ENCODE peak calls at places on chromosomes 5 and 9, in five cellular contexts. G is A549, U is GM12878, F is HepG2, C is endothelial cell of umbilical vein. I is an unnamed sample.

GRCh38 chr5:126015244-126016054 is 407.8 kb upstream of the GRAMD2B start:
- DNase-seq in G (no peak), U (no peak), F (no peak), C (peak), I (no peak)

GRCh38 chr5:34626036-34626435 is 30.1 kb upstream of the RAI14 start:
- DNase-seq in G (peak), U (no peak), F (no peak), C (peak), I (no peak)

GRCh38 chr5:119054082-119054481 is 16.8 kb upstream of the DMXL1 start:
- DNase-seq in G (no peak), U (no peak), F (no peak), C (no peak), I (no peak)

GRCh38 chr5:163458778-163459405 is 1.0 kb downstream of the NUDCD2 start:
- DNase-seq in G (no peak), U (no peak), F (no peak), C (peak), I (no peak)

GRCh38 chr5:144187699-144188294 is 17.1 kb downstream of the KCTD16 start:
- DNase-seq in G (peak), U (peak), F (peak), C (peak), I (no peak)

GRCh38 chr9:131668439-131669233 is 71.2 kb downstream of the RAPGEF1 start:
- DNase-seq in G (no peak), U (peak), F (peak), C (peak), I (peak)

GRCh38 chr9:133428579-133429215 is 6.5 kb downstream of the ADAMTS13 start:
- DNase-seq in G (peak), U (no peak), F (peak), C (no peak), I (peak)

GRCh38 chr9:99231708-99232107 is 9.6 kb downstream of the SEC61B start:
- DNase-seq in G (peak), U (peak), F (peak), C (no peak), I (peak)

GRCh38 chr5:40033411-40033810 is 608.6 kb upstream of the DAB2 start:
- DNase-seq in G (no peak), U (peak), F (no peak), C (no peak), I (no peak)

GRCh38 chr9:97633859-97634485 is 351 bp downstream of the NCBP1 start:
- DNase-seq in G (peak), U (no peak), F (peak), C (peak), I (no peak)

GRCh38 chr9:121122450-121123032 is 47.8 kb downstream of the CNTRL start:
- DNase-seq in G (no peak), U (peak), F (no peak), C (peak), I (no peak)

GRCh38 chr9:129839324-129840023 is 4.2 kb downstream of the USP20 start:
- DNase-seq in G (no peak), U (no peak), F (no peak), C (no peak), I (no peak)

GRCh38 chr5:138000102-138000723 is 32.7 kb downstream of the FAM13B start:
- DNase-seq in G (peak), U (no peak), F (peak), C (peak), I (peak)

GRCh38 chr9:84239341-84239740 is 101.2 kb downstream of the SLC28A3 start:
- DNase-seq in G (no peak), U (no peak), F (no peak), C (no peak), I (no peak)

GRCh38 chr5:74320526-74320925 is 320.0 kb downstream of the ENC1 start:
- DNase-seq in G (no peak), U (no peak), F (no peak), C (no peak), I (no peak)

GRCh38 chr9:114303571-114303970 is 19.3 kb upstream of the ORM1 start:
- DNase-seq in G (no peak), U (no peak), F (no peak), C (no peak), I (no peak)

GRCh38 chr5:132134384-132134783 is 60.8 kb downstream of the CSF2 start:
- DNase-seq in G (peak), U (no peak), F (peak), C (peak), I (no peak)

GRCh38 chr9:5839572-5839902 is 6.6 kb upstream of the ERMP1 start:
- DNase-seq in G (no peak), U (no peak), F (no peak), C (no peak), I (no peak)

GRCh38 chr5:10227396-10227795 is 22.3 kb downstream of the ATPSCKMT start:
- DNase-seq in G (no peak), U (no peak), F (no peak), C (no peak), I (no peak)

GRCh38 chr9:96419691-96419969 is 1.5 kb upstream of the ZNF367 start:
- DNase-seq in G (no peak), U (no peak), F (no peak), C (peak), I (no peak)

GRCh38 chr9:30504502-30504905 is 1879.9 kb upstream of the ACO1 start:
- DNase-seq in G (no peak), U (no peak), F (no peak), C (no peak), I (no peak)

GRCh38 chr9:110152704-110153374 is 55.1 kb downstream of the C9orf152 start:
- DNase-seq in G (peak), U (no peak), F (peak), C (peak), I (peak)

GRCh38 chr5:173888473-173889135 is 455 bp downstream of the CPEB4 start:
- DNase-seq in G (no peak), U (no peak), F (no peak), C (peak), I (no peak)

GRCh38 chr9:15935661-15936315 is 382.9 kb downstream of the CCDC171 start:
- DNase-seq in G (no peak), U (no peak), F (no peak), C (no peak), I (no peak)

GRCh38 chr9:38066907-38067610 is 2.0 kb downstream of the SHB start:
- DNase-seq in G (no peak), U (no peak), F (no peak), C (peak), I (no peak)

GRCh38 chr9:89536618-89537017 is 38.7 kb upstream of the SEMA4D start:
- DNase-seq in G (no peak), U (no peak), F (no peak), C (no peak), I (no peak)

GRCh38 chr9:76464706-76465105 is 5.7 kb downstream of the GCNT1 start:
- DNase-seq in G (no peak), U (no peak), F (no peak), C (no peak), I (no peak)

GRCh38 chr5:88683506-88684135 is 199.4 kb downstream of the MEF2C start:
- DNase-seq in G (peak), U (no peak), F (peak), C (no peak), I (no peak)

GRCh38 chr9:135039916-135040645 is 47.4 kb upstream of the OLFM1 start:
- DNase-seq in G (no peak), U (no peak), F (no peak), C (no peak), I (no peak)

GRCh38 chr9:124133752-124134151 is 122.2 kb downstream of the LHX2 start:
- DNase-seq in G (no peak), U (no peak), F (peak), C (peak), I (peak)

GRCh38 chr5:80990527-80990926 is 30.4 kb downstream of the RASGRF2 start:
- DNase-seq in G (no peak), U (no peak), F (no peak), C (no peak), I (no peak)

GRCh38 chr5:66223637-66224036 is 79.5 kb downstream of the SREK1 start:
- DNase-seq in G (no peak), U (no peak), F (no peak), C (peak), I (peak)

GRCh38 chr9:99076483-99077171 is 28.3 kb upstream of the TGFBR1 start:
- DNase-seq in G (no peak), U (no peak), F (no peak), C (no peak), I (peak)

GRCh38 chr5:151288180-151288579 is 15.4 kb downstream of the SLC36A3 start:
- DNase-seq in G (no peak), U (no peak), F (peak), C (no peak), I (no peak)

GRCh38 chr5:113212244-113212920 is 222.4 kb downstream of the TSSK1B start:
- DNase-seq in G (no peak), U (no peak), F (no peak), C (peak), I (no peak)

GRCh38 chr9:128558431-128559310 is 6.3 kb downstream of the SPTAN1 start:
- DNase-seq in G (no peak), U (peak), F (peak), C (peak), I (peak)
- H3K4me2 ChIP-seq in G (peak), U (peak), F (peak), C (peak), I (peak)

DNA sequence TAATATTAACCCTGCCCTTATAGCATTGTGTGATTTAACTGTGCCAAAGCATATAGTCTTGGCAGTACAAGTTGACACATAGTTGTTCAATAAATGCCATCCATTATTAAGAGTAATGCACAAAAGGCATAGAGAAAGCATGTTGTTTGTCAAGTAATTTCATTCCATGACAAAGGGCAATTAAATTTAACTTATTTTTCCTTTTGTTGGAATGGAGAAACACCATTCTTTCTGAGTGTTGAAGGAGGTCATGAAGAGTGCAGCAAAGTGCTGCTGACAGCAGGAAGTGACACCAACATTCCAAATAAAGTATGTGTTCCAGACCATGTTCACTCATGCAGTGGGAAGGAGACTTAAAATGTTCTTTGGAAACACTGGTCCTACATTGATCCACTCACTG is 29.1 kb downstream of the ANKDD1B start:
- DNase-seq in G (no peak), U (no peak), F (no peak), C (peak), I (no peak)
- TF ChIP-seq MYC in G (no peak), U (no peak), F (no peak), C (no peak), I (no peak)

GRCh38 chr5:176697929-176698520 is 50.7 kb downstream of the TSPAN17 start:
- DNase-seq in G (no peak), U (no peak), F (no peak), C (no peak), I (no peak)
- H3K4me2 ChIP-seq in G (no peak), U (no peak), F (no peak), C (no peak), I (no peak)

GRCh38 chr5:161530700-161531099 is 15.8 kb downstream of the GABRB2 start:
- DNase-seq in G (no peak), U (no peak), F (no peak), C (no peak), I (no peak)
- TF ChIP-seq MYC in G (no peak), U (no peak), F (no peak), C (no peak), I (no peak)

GRCh38 chr9:33151007-33151557 is 16.1 kb downstream of the B4GALT1 start:
- DNase-seq in G (no peak), U (no peak), F (peak), C (peak), I (peak)
- H3K4me2 ChIP-seq in G (peak), U (no peak), F (peak), C (peak), I (peak)

GRCh38 chr9:138009016-138009415 is 131.4 kb downstream of the CACNA1B start:
- DNase-seq in G (no peak), U (no peak), F (no peak), C (no peak), I (no peak)
- TF ChIP-seq MYC in G (no peak), U (no peak), F (no peak), C (no peak), I (no peak)

GRCh38 chr9:588952-589351 is 252.5 kb upstream of the DMRT1 start:
- DNase-seq in G (no peak), U (no peak), F (no peak), C (peak), I (no peak)
- H3K4me2 ChIP-seq in G (peak), U (no peak), F (no peak), C (no peak), I (no peak)

GRCh38 chr5:142304013-142304701 is 20.7 kb downstream of the SPRY4 start:
- DNase-seq in G (no peak), U (no peak), F (no peak), C (no peak), I (no peak)
- TF ChIP-seq MYC in G (no peak), U (no peak), F (no peak), C (no peak), I (no peak)

GRCh38 chr5:109718216-109718615 is 28.5 kb downstream of the MAN2A1 start:
- DNase-seq in G (no peak), U (no peak), F (no peak), C (no peak), I (no peak)

GRCh38 chr5:109718632-109719031 is 28.9 kb downstream of the MAN2A1 start:
- DNase-seq in G (no peak), U (no peak), F (no peak), C (no peak), I (no peak)

GRCh38 chr5:109725135-109725534 is 35.4 kb downstream of the MAN2A1 start:
- DNase-seq in G (no peak), U (no peak), F (no peak), C (no peak), I (no peak)

GRCh38 chr5:109721741-109722140 is 32.0 kb downstream of the MAN2A1 start:
- DNase-seq in G (no peak), U (no peak), F (no peak), C (no peak), I (no peak)

DNA sequence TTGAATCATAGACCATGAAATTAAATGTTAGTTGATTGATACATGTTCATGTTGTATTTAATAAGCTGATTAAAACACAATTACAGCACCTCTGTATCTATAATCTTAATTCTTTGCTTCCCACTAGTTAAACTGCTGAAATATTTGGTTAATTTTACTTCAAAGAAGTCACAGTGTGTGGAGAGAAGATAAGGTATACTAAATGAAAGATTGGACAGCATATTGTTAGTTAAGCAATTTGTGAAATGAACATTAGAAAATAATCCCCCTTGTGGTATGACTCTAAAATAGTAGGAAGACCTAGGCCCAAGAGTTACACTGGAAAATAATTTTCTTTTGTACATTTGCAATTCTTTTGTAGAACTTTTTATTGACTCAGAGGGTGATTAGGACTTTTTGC is 30.3 kb downstream of the MAN2A1 start:
- DNase-seq in G (no peak), U (no peak), F (no peak), C (no peak), I (peak)
- H3K4me2 ChIP-seq in G (no peak), U (no peak), F (no peak), C (no peak), I (no peak)

GRCh38 chr9:70439991-70440706 is 25.7 kb upstream of the KLF9 start:
- DNase-seq in G (no peak), U (no peak), F (no peak), C (no peak), I (no peak)
- TF ChIP-seq MYC in G (no peak), U (no peak), F (no peak), C (no peak), I (no peak)